ENCODE peak calls at places on chromosomes 16 and 17, in seven cellular contexts. E is IMR-90; R is heart left ventricle; K is H7; A is HEK293T; N is stimulated activated CD8-positive, alpha-beta memory T cell treated with anti-CD3 and anti-CD28 coated beads, Interleukin-7, amount 100 ng/mL, for 48 hours; B is endothelial cell. O is an unnamed sample.

GRCh38 chr16:17149904-17150483 is 320.8 kb downstream of the XYLT1 start:
- DNase-seq in E (no peak), R (no peak), K (no peak), A (no peak), N (no peak), B (no peak), O (no peak)

GRCh38 chr16:4663756-4664465 is 29.5 kb upstream of the NUDT16L1 start:
- DNase-seq in E (no peak), R (no peak), K (no peak), A (no peak), N (no peak), B (no peak), O (no peak)

GRCh38 chr16:9476744-9477143 is 385.3 kb downstream of the HAPSTR1 start:
- DNase-seq in E (no peak), R (no peak), K (no peak), A (no peak), N (no peak), B (no peak), O (no peak)

GRCh38 chr16:49889725-49890397 is 33.9 kb upstream of the ZNF423 start:
- DNase-seq in E (no peak), R (no peak), K (no peak), A (no peak), N (no peak), B (no peak), O (no peak)

GRCh38 chr17:82957961-82958491 is 118.2 kb upstream of the ZNF750 start:
- DNase-seq in E (no peak), R (no peak), K (peak; percentile 67), A (no peak), N (no peak), B (no peak), O (no peak)

GRCh38 chr16:54897930-54898329 is 32.7 kb upstream of the IRX5 start:
- DNase-seq in E (no peak), R (no peak), K (no peak), A (no peak), N (no peak), B (no peak), O (no peak)

GRCh38 chr16:74771656-74772315 is 2.8 kb downstream of the FA2H start:
- DNase-seq in E (no peak), R (no peak), K (no peak), A (no peak), N (no peak), B (no peak), O (no peak)

GRCh38 chr16:87418216-87418615 is 26.1 kb downstream of the MAP1LC3B start:
- DNase-seq in E (no peak), R (no peak), K (no peak), A (no peak), N (no peak), B (no peak), O (no peak)

GRCh38 chr17:74643826-74644225 is 20.3 kb upstream of the CD300E start:
- DNase-seq in E (no peak), R (no peak), K (no peak), A (no peak), N (no peak), B (no peak), O (peak; percentile 77)

GRCh38 chr17:80822700-80823410 is 168.8 kb upstream of the CHMP6 start:
- DNase-seq in E (no peak), R (peak; percentile 30), K (peak; percentile 34), A (peak; percentile 60), N (no peak), B (no peak), O (no peak)

GRCh38 chr16:6690741-6691140 is 641.9 kb upstream of the RBFOX1 start:
- DNase-seq in E (no peak), R (no peak), K (no peak), A (no peak), N (no peak), B (no peak), O (no peak)

GRCh38 chr16:64990101-64990500 is 131.8 kb downstream of the CDH11 start:
- DNase-seq in E (no peak), R (no peak), K (no peak), A (no peak), N (no peak), B (no peak), O (no peak)

GRCh38 chr17:49715221-49715620 is 7.5 kb upstream of the SLC35B1 start:
- DNase-seq in E (no peak), R (no peak), K (no peak), A (no peak), N (no peak), B (no peak), O (no peak)

GRCh38 chr17:77475012-77475976 is 334.5 kb downstream of the SEC14L1 start:
- DNase-seq in E (peak; percentile 95), R (no peak), K (no peak), A (no peak), N (no peak), B (no peak), O (no peak)

GRCh38 chr16:10738231-10739077 is 5.2 kb upstream of the NUBP1 start:
- DNase-seq in E (peak; percentile 78), R (peak; percentile 88), K (no peak), A (no peak), N (no peak), B (no peak), O (no peak)

GRCh38 chr17:7775058-7775457 is 57.5 kb downstream of the DNAH2 start:
- DNase-seq in E (no peak), R (no peak), K (no peak), A (no peak), N (no peak), B (no peak), O (no peak)

GRCh38 chr16:73323880-73324279 is 276.0 kb upstream of the ZFHX3 start:
- DNase-seq in E (no peak), R (no peak), K (no peak), A (no peak), N (no peak), B (no peak), O (no peak)

GRCh38 chr17:17228521-17229279 is 8.3 kb downstream of the FLCN start:
- DNase-seq in E (no peak), R (no peak), K (peak; percentile 36), A (no peak), N (no peak), B (no peak), O (no peak)

GRCh38 chr16:1363501-1364041 is 11.8 kb downstream of the GNPTG start:
- DNase-seq in E (peak; percentile 12), R (peak; percentile 80), K (peak; percentile 98), A (peak; percentile 87), N (peak; percentile 49), B (peak; percentile 77), O (peak; percentile 93)

GRCh38 chr17:50221500-50222480 is 20.4 kb upstream of the COL1A1 start:
- DNase-seq in E (peak; percentile 68), R (no peak), K (peak; percentile 25), A (no peak), N (no peak), B (no peak), O (peak; percentile 51)

GRCh38 chr16:55470533-55471371 is 8.2 kb upstream of the MMP2 start:
- DNase-seq in E (no peak), R (no peak), K (no peak), A (no peak), N (no peak), B (no peak), O (peak; percentile 80)

GRCh38 chr17:71830916-71831315 is 289.9 kb upstream of the SOX9 start:
- DNase-seq in E (no peak), R (no peak), K (peak; percentile 13), A (no peak), N (no peak), B (peak; percentile 28), O (peak; percentile 89)

GRCh38 chr17:31561469-31562412 is 170.3 kb downstream of the RAB11FIP4 start:
- DNase-seq in E (peak; percentile 49), R (no peak), K (peak; percentile 72), A (no peak), N (no peak), B (no peak), O (no peak)

GRCh38 chr17:39002991-39003715 is 36.0 kb upstream of the FBXO47 start:
- DNase-seq in E (no peak), R (peak; percentile 73), K (no peak), A (no peak), N (no peak), B (no peak), O (no peak)

O was measured in endodermal cell.